ENCODE peak calls at places on chromosome 6, in five cellular contexts. W, R, A, D and E are unnamed samples.

GRCh38 chr6:34587851-34588250 is 31.7 kb upstream of the SPDEF start:
- DNase-seq in R (no peak), W (no peak), D (no peak), A (no peak), E (no peak)

GRCh38 chr6:66849843-66850242 is 1142.8 kb upstream of the EYS start:
- DNase-seq in D (no peak), R (no peak), A (no peak), W (no peak), E (no peak)

GRCh38 chr6:135095716-135096115 is 41.1 kb upstream of the HBS1L start:
- DNase-seq in R (no peak), W (no peak), A (no peak), D (no peak), E (no peak)

GRCh38 chr6:154508573-154509375 is 1.7 kb downstream of the CNKSR3 start:
- DNase-seq in A (no peak), D (peak; percentile 92), R (peak; percentile 33), W (no peak), E (no peak)

GRCh38 chr6:139509167-139509566 is 134.7 kb upstream of the CITED2 start:
- DNase-seq in D (no peak), W (no peak), A (no peak), R (no peak), E (no peak)

GRCh38 chr6:154399097-154399496 is 42.5 kb upstream of the IPCEF1 start:
- DNase-seq in R (no peak), A (no peak), D (no peak), W (no peak), E (no peak)

GRCh38 chr6:167733740-167734661 is 92.7 kb upstream of the AFDN start:
- DNase-seq in A (no peak), R (no peak), D (peak; percentile 99), W (no peak), E (no peak)

GRCh38 chr6:30037182-30037788 is 23.8 kb upstream of the POLR1H start:
- DNase-seq in A (no peak), D (peak; percentile 38), W (no peak), R (peak; percentile 30), E (peak; percentile 10)

GRCh38 chr6:109050012-109050411 is 44.6 kb downstream of the SESN1 start:
- DNase-seq in R (no peak), D (peak; percentile 79), W (no peak), A (no peak), E (no peak)

GRCh38 chr6:31879901-31880300 is 1.1 kb upstream of the SLC44A4 start:
- DNase-seq in W (no peak), A (no peak), R (no peak), D (no peak), E (no peak)

GRCh38 chr6:109449064-109449788 is 6.3 kb downstream of the MICAL1 start:
- DNase-seq in R (no peak), W (no peak), D (no peak), A (no peak), E (no peak)

GRCh38 chr6:156395276-156395675 is 381.9 kb upstream of the ARID1B start:
- DNase-seq in D (no peak), R (no peak), W (no peak), A (peak; percentile 25), E (no peak)

GRCh38 chr6:131015192-131015591 is 47.9 kb downstream of the EPB41L2 start:
- DNase-seq in A (no peak), D (no peak), W (no peak), R (no peak), E (no peak)

GRCh38 chr6:31734703-31735500 is 1.4 kb downstream of the CLIC1 start:
- DNase-seq in W (peak; percentile 56), D (peak; percentile 65), R (no peak), A (peak; percentile 62), E (peak; percentile 65)

GRCh38 chr6:89035252-89036106 is 45.1 kb upstream of the PNRC1 start:
- DNase-seq in R (no peak), D (peak; percentile 73), W (no peak), A (no peak), E (no peak)

GRCh38 chr6:166541366-166541765 is 45.1 kb downstream of the RAMACL start:
- DNase-seq in R (no peak), D (no peak), W (no peak), A (no peak), E (no peak)

GRCh38 chr6:142912125-142912524 is 32.9 kb downstream of the HIVEP2 start:
- DNase-seq in R (no peak), A (no peak), W (no peak), D (no peak), E (no peak)

GRCh38 chr6:56909115-56909907 is 45.6 kb upstream of the BEND6 start:
- DNase-seq in A (no peak), W (no peak), D (no peak), R (no peak), E (no peak)

GRCh38 chr6:157312733-157313132 is 10.6 kb downstream of the TMEM242 start:
- DNase-seq in A (no peak), R (no peak), D (no peak), W (no peak), E (no peak)

GRCh38 chr6:13526718-13527668 is 39.6 kb upstream of the GFOD1 start:
- DNase-seq in A (peak; percentile 23), D (no peak), R (peak; percentile 72), W (no peak), E (peak; percentile 32)

GRCh38 chr6:89145461-89145961 is 344 bp upstream of the PM20D2 start:
- DNase-seq in D (no peak), A (peak; percentile 31), R (peak; percentile 46), W (no peak), E (peak; percentile 37)

GRCh38 chr6:170269873-170270541 is 20.9 kb downstream of the DLL1 start:
- DNase-seq in D (no peak), W (no peak), A (no peak), R (no peak), E (no peak)

GRCh38 chr6:168116975-168117899 is 38.2 kb upstream of the FRMD1 start:
- DNase-seq in W (no peak), D (peak; percentile 58), R (peak; percentile 10), A (no peak), E (no peak)

GRCh38 chr6:112927641-112928040 is 580.5 kb downstream of the RFPL4B start:
- DNase-seq in R (no peak), A (no peak), W (no peak), D (no peak), E (no peak)

GRCh38 chr6:151007069-151007468 is 141.6 kb downstream of the MTHFD1L start:
- DNase-seq in A (no peak), W (no peak), D (no peak), R (no peak), E (no peak)

GRCh38 chr6:151005896-151006632 is 140.6 kb downstream of the MTHFD1L start:
- DNase-seq in R (no peak), W (no peak), A (no peak), D (no peak), E (no peak)

GRCh38 chr6:151002562-151002961 is 137.1 kb downstream of the MTHFD1L start:
- DNase-seq in W (no peak), R (no peak), D (no peak), A (no peak), E (no peak)

GRCh38 chr6:151005126-151005525 is 139.6 kb downstream of the MTHFD1L start:
- DNase-seq in D (no peak), R (no peak), W (no peak), A (no peak), E (no peak)

DNA sequence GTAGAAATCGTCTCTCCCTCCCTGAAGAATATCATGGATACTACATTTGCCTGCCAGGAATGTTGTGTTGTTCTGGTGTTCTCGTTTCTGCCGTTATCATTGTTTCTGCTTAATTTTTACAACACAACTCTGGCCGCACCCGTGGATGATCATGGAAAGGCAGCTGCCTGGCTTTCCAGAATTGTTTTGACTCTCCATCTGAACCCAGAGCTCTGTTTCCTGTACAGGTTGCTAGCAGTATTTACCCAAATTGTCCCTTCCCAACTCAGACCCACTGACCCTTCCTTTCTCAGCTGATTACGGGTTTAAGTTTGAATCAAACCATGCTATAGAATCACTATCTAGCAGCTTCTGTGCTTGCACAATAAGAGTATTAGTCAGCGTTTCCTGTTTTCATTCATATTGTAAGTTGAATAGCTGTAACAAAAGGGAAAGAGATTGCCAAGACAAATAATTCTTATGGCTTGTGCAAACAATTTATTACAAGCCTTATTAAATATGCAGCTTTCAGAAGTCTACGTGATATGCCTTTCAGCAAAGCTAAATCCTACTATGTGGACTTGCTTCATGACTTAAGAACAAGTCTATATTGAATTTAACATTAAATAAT is 139.0 kb downstream of the MTHFD1L start:
- DNase-seq in W (no peak), A (no peak), D (peak; percentile 59), R (no peak), E (no peak)
- TF ChIP-seq TAF1 in W (no peak), A (no peak), D (no peak), R (no peak), E (no peak)

GRCh38 chr6:6616670-6617069 is 28.1 kb downstream of the LY86 start:
- DNase-seq in A (no peak), W (no peak), R (no peak), D (no peak), E (no peak)

GRCh38 chr6:6622557-6622956 is 34.0 kb downstream of the LY86 start:
- DNase-seq in D (no peak), W (no peak), A (no peak), R (no peak), E (no peak)

GRCh38 chr6:6623553-6623952 is 35.0 kb downstream of the LY86 start:
- DNase-seq in R (no peak), D (no peak), A (no peak), W (no peak), E (no peak)

GRCh38 chr6:6620752-6621151 is 32.2 kb downstream of the LY86 start:
- DNase-seq in D (no peak), W (no peak), R (no peak), A (no peak), E (no peak)

DNA sequence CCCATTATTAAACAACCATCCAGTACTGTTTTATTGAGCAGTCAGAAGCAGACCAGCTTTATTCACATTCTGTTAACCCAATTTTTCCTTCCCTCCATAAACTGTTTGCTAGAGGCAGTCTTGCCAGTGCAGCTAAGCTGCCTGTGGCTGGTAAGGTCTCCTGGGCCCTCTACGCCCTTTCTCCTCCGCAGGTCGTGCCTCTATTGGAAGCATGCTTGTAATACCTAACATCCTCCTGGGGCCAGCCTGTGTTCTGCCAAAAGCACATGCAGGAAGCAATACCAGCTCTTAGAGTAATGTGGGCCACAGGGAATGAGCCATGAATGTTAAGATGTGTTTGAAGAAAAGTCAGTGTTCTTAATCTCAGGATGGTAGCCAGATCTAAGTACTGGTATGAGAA is 30.9 kb downstream of the LY86 start:
- DNase-seq in D (no peak), W (no peak), R (no peak), A (no peak), E (no peak)
- TF ChIP-seq TAF1 in D (no peak), W (no peak), R (no peak), A (no peak), E (no peak)

DNA sequence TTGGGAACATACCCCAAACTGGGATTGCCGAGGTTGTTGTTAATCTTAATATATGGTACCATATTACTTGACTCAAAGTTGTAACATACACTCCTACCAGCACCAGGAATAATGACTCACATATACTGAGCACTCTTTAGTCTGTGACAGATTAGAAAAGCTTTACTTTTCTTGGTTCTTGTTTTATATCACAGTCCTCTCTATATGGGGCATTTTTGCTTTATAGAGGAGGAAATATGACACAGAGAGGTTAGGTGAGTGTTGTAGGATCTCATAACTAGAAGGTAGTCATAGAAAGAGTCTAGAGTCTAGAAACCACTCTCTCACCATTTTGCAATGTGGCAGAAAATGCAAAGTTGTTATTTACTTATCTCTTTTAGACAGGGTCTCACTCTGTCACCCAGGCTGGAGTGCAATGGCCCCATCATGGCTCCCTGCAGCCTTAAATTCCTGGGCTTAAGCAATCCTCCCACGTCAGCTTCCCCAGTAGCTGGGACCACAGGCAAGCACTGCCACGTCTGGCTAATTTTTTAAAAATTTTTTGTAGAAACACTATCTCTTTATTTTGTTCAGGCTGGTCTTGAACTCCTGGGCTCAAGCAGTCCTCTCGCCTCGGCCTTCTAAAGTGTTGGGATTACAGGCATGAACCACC is 13.4 kb downstream of the TRIM38 start:
- DNase-seq in R (no peak), W (no peak), A (no peak), D (no peak), E (no peak)
- TF ChIP-seq TAF1 in R (no peak), W (no peak), A (no peak), D (no peak), E (no peak)

GRCh38 chr6:144585217-144585814 is 300.2 kb downstream of the UTRN start:
- DNase-seq in D (peak; percentile 40), R (peak; percentile 14), A (no peak), W (no peak), E (no peak)
- TF ChIP-seq TAF1 in D (no peak), R (no peak), A (no peak), W (no peak), E (no peak)